ENCODE peak calls at places on chromosome 19, in five cellular contexts. F is GM23338, W is prostate gland, O is fibroblast of lung, H is BJ. R is an unnamed sample.

GRCh38 chr19:32880607-32881006 is 11.0 kb upstream of the SLC7A9 start:
- DNase-seq in F (no peak), W (no peak), O (no peak), H (no peak), R (no peak)

GRCh38 chr19:6697291-6697690 is 23.2 kb downstream of the C3 start:
- DNase-seq in F (no peak), W (no peak), O (no peak), H (no peak), R (no peak)

GRCh38 chr19:55738302-55738701 is at the start of gene NLRP9:
- DNase-seq in F (no peak), W (no peak), O (no peak), H (no peak), R (no peak)

GRCh38 chr19:6412111-6412999 is 12.3 kb downstream of the KHSRP start:
- DNase-seq in F (peak; percentile 91), W (peak; percentile 35), O (peak; percentile 9), H (no peak), R (peak; percentile 31)

GRCh38 chr19:31518626-31519025 is 169.4 kb upstream of the TSHZ3 start:
- DNase-seq in F (no peak), W (no peak), O (no peak), H (no peak), R (no peak)

GRCh38 chr19:19021115-19021514 is 12.2 kb downstream of the SUGP2 start:
- DNase-seq in F (no peak), W (peak; percentile 29), O (peak; percentile 50), H (no peak), R (peak; percentile 75)

GRCh38 chr19:38993271-38993670 is 17.7 kb upstream of the FBXO17 start:
- DNase-seq in F (no peak), W (no peak), O (no peak), H (no peak), R (peak; percentile 45)

GRCh38 chr19:51726049-51726448 is 2.3 kb upstream of the HAS1 start:
- DNase-seq in F (peak; percentile 40), W (peak; percentile 64), O (peak; percentile 73), H (no peak), R (peak; percentile 98)

GRCh38 chr19:10388957-10389356 is 8.6 kb upstream of the TYK2 start:
- DNase-seq in F (peak; percentile 93), W (peak; percentile 81), O (peak; percentile 78), H (no peak), R (peak; percentile 84)

GRCh38 chr19:6260912-6261636 is 18.7 kb downstream of the MLLT1 start:
- DNase-seq in F (peak; percentile 82), W (no peak), O (no peak), H (no peak), R (peak; percentile 52)

GRCh38 chr19:41373993-41374392 is 2.3 kb upstream of the TMEM91 start:
- DNase-seq in F (no peak), W (peak; percentile 47), O (peak; percentile 93), H (peak; percentile 71), R (peak; percentile 97)

GRCh38 chr19:42206871-42207755 is 10.4 kb downstream of the DEDD2 start:
- DNase-seq in F (no peak), W (no peak), O (no peak), H (no peak), R (no peak)

GRCh38 chr19:48544856-48545750 is 6.9 kb upstream of the SULT2B1 start:
- DNase-seq in F (peak; percentile 81), W (no peak), O (no peak), H (no peak), R (no peak)

GRCh38 chr19:43934055-43934984 is 762 bp downstream of the ZNF45 start:
- DNase-seq in F (peak; percentile 6), W (no peak), O (no peak), H (no peak), R (peak; percentile 13)

GRCh38 chr19:4284974-4285373 is 5.9 kb downstream of the SHD start:
- DNase-seq in F (no peak), W (no peak), O (no peak), H (no peak), R (no peak)
- H3K4me3 ChIP-seq in F (no peak overlapping the region), W (no peak overlapping the region), O (no peak overlapping the region), H (no peak overlapping the region), R (no peak overlapping the region)

GRCh38 chr19:2054763-2055162 is 3.7 kb upstream of the MKNK2 start:
- DNase-seq in F (no peak), W (no peak), O (no peak), H (no peak), R (no peak)

GRCh38 chr19:2053601-2054389 is 2.8 kb upstream of the MKNK2 start:
- DNase-seq in F (no peak), W (peak; percentile 53), O (peak; percentile 96), H (no peak), R (peak; percentile 86)

GRCh38 chr19:2057484-2058469 is 6.7 kb upstream of the MKNK2 start:
- DNase-seq in F (no peak), W (no peak), O (no peak), H (no peak), R (no peak)

GRCh38 chr19:2056810-2057192 is 5.8 kb upstream of the MKNK2 start:
- DNase-seq in F (no peak), W (no peak), O (no peak), H (no peak), R (no peak)

GRCh38 chr19:2055871-2056809 is 5.1 kb upstream of the MKNK2 start:
- DNase-seq in F (peak; percentile 50), W (peak; percentile 62), O (peak; percentile 87), H (no peak), R (peak; percentile 74)
- H3K4me3 ChIP-seq in F (no peak overlapping the region), W (peak overlapping the region; percentile 35), O (peak overlapping the region; percentile 4), H (peak overlapping the region; percentile 43), R (peak overlapping the region; percentile 28)

GRCh38 chr19:14363203-14364097 is 17.8 kb upstream of the ADGRE5 start:
- DNase-seq in F (peak; percentile 94), W (peak; percentile 16), O (peak; percentile 60), H (no peak), R (peak; percentile 50)
- H3K4me3 ChIP-seq in F (peak overlapping the region; percentile 68), W (peak overlapping the region; percentile 16), O (peak overlapping the region; percentile 10), H (peak overlapping the region; percentile 35), R (peak overlapping the region; percentile 49)

DNA sequence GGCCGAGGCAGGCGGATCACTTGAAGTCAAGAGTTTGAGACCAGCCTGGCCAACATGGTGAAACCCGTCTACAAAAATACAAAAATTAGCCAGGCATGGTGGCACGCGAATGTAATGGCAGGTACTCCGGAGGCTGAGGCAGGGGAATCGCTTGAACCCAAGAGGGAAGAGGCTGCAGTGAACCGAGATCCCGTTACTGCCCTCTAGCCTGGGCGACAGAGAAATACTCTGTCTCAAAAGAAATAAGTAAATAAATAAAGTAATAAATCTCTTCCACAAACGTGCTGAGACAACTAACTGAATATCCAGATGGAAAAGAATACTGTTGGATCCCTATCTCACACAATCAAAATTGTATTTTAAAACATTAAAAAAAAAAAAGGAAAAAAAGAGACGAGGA is 807 bp upstream of the ZNF813 start:
- DNase-seq in F (no peak), W (no peak), O (no peak), H (no peak), R (no peak)
- H3K4me3 ChIP-seq in F (peak overlapping the region; percentile 98), W (peak overlapping the region; percentile 62), O (peak overlapping the region; percentile 48), H (peak overlapping the region; percentile 91), R (peak overlapping the region; percentile 80)

GRCh38 chr19:46726551-46726950 is 9.6 kb upstream of the PRKD2 start:
- DNase-seq in F (no peak), W (no peak), O (no peak), H (no peak), R (no peak)
- H3K4me3 ChIP-seq in F (no peak overlapping the region), W (no peak overlapping the region), O (no peak overlapping the region), H (no peak overlapping the region), R (no peak overlapping the region)

DNA sequence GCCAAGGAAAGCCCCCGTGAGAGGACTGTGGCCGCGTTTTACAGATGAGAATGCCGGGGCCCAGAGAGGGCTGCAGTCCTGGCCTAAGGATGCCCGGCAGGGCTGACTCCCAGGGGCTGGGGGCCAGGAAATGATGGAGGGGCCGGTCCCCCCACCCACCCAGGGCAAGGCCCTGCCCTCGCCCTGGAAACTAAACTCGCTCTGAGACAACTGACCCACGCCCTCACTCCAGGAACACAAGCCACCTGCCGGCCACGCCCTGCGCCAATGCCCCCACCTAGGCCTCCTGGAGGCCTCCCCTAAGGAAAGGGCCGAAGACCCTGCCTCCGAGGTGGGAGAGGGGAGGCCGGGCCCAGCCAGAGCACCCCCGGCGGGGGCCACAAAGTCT is 7.2 kb downstream of the ZBTB7A start:
- DNase-seq in F (no peak), W (no peak), O (no peak), H (no peak), R (no peak)
- H3K4me3 ChIP-seq in F (no peak overlapping the region), W (peak overlapping the region; percentile 7), O (peak overlapping the region; percentile 4), H (peak overlapping the region; percentile 4), R (no peak overlapping the region)

DNA sequence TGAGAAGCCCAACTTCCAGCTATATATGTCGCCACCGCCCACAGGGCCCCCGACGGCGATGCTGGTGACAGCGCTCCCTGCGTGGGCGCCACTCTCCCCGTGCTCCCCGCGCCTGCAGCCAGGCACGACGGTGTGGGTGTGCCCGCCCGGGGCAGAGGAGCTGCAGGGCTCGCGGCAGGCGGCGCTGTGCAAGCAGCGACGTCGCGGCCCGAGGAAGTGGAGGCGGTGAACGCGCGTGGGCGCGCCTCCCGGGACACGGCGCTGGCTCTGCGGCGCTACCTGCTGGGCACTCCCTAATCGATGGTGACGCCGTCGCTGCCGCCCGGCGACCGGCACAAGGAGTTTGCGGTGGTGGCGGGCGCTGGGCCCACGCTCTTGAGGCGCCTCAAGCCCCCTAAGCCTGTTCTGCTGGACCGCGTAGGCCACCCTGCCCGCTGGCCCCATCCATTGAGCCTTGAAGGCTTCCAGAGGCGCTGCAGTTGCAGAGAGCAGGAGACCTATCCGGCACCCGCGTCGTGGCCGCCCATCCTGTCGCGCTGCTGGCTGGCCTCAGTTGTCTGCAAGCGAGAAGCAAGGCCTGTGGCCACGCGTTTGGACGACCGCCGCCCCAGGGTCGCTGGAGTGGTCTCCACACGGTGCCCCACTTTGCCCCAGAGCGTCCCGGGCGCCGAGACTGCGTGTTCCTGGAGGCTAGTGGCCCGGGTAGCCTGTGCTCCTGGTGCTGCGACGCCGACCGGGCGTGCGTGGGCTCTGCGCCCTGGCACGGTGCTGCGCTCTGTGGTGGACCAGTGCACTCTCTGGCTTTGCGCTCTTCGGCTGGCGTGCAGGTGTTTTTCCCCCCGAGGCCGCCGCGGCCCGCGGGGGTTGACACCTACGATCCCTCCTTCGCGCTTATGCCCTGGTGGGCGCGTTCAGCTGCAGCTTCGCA is 23.1 kb downstream of the LRFN3 start:
- DNase-seq in F (peak; percentile 57), W (no peak), O (no peak), H (no peak), R (no peak)
- H3K4me3 ChIP-seq in F (peak overlapping the region; percentile 53), W (no peak overlapping the region), O (no peak overlapping the region), H (no peak overlapping the region), R (no peak overlapping the region)

GRCh38 chr19:17794731-17795494 is at the start of gene B3GNT3:
- DNase-seq in F (peak; percentile 89), W (peak; percentile 30), O (no peak), H (no peak), R (peak; percentile 9)
- H3K4me3 ChIP-seq in F (peak within 1 kb of the TSS; percentile 71), W (peak within 1 kb of the TSS; percentile 20), O (no peak within 1 kb of the TSS), H (no peak within 1 kb of the TSS), R (no peak within 1 kb of the TSS)

R was measured in choroid plexus epithelial cell.